ENCODE peak calls at places on chromosomes 6 and 20, in seven cellular contexts. O is mucosa of descending colon; H is hepatocyte; T is GM03348; S is activated T-helper 1 cell treated with anti-CD3 and anti-CD28 coated beads, Interleukin-2, amount 50 U/mL, for 16 hours; G is Ammon's horn; N is cardiac fibroblast. D is an unnamed sample.

GRCh38 chr6:158631678-158632537 is 12.6 kb downstream of the DYNLT1 start:
- DNase-seq in O (peak), H (peak), T (peak), S (no peak), G (peak), N (peak), D (peak)

GRCh38 chr20:31708839-31709534 is 13.7 kb downstream of the BCL2L1 start:
- DNase-seq in O (no peak), H (peak), T (no peak), S (no peak), G (no peak), N (no peak), D (peak)

GRCh38 chr6:28758046-28758817 is 165.6 kb downstream of the TRIM27 start:
- DNase-seq in O (no peak), H (peak), T (no peak), S (no peak), G (no peak), N (peak), D (peak)

GRCh38 chr20:58886546-58886945 is 34.0 kb downstream of the GNAS start:
- DNase-seq in O (no peak), H (no peak), T (no peak), S (no peak), G (no peak), N (no peak), D (no peak)

GRCh38 chr6:127173541-127173940 is 55.1 kb downstream of the RSPO3 start:
- DNase-seq in O (no peak), H (no peak), T (no peak), S (no peak), G (peak), N (no peak), D (no peak)

GRCh38 chr6:80923816-80924215 is 817.3 kb downstream of the BCKDHB start:
- DNase-seq in O (no peak), H (no peak), T (no peak), S (no peak), G (no peak), N (no peak), D (no peak)

GRCh38 chr6:36967301-36967700 is 12.8 kb downstream of the PI16 start:
- DNase-seq in O (no peak), H (no peak), T (no peak), S (no peak), G (no peak), N (no peak), D (no peak)

GRCh38 chr20:40807771-40808170 is 118.7 kb upstream of the MAFB start:
- DNase-seq in O (no peak), H (no peak), T (no peak), S (no peak), G (no peak), N (no peak), D (peak)

GRCh38 chr6:123091091-123091895 is 95.3 kb downstream of the CLVS2 start:
- DNase-seq in O (no peak), H (peak), T (no peak), S (no peak), G (peak), N (peak), D (no peak)

D was measured in endodermal cell.